ENCODE peak calls at places on chromosomes 11 and 22, in nine cellular contexts. V, L, P, D, J, F, R, N and Z are unnamed samples.
A peak's percentile ranks its signal among the peaks of the same experiment; 100 is the strongest.

GRCh38 chr11:60336767-60337391 is 9.8 kb downstream of the MS4A6E start:
- DNase-seq in V (no peak), L (no peak), P (no peak), D (no peak), J (no peak), F (no peak), R (peak; percentile 55), N (no peak), Z (no peak)

GRCh38 chr22:33357894-33358440 is 299.8 kb upstream of the SYN3 start:
- DNase-seq in V (no peak), L (no peak), P (no peak), D (no peak), J (no peak), F (no peak), R (no peak), N (no peak), Z (no peak)

GRCh38 chr11:2209370-2209801 is 37.8 kb upstream of the TH start:
- DNase-seq in V (no peak), L (no peak), P (no peak), D (no peak), J (peak; percentile 20), F (no peak), R (no peak), N (no peak), Z (no peak)

GRCh38 chr11:73410627-73411026 is 34.4 kb downstream of the RELT start:
- DNase-seq in V (no peak), L (no peak), P (no peak), D (no peak), J (no peak), F (no peak), R (no peak), N (no peak), Z (no peak)

GRCh38 chr11:61958590-61958989 is 8.4 kb downstream of the BEST1 start:
- DNase-seq in V (no peak), L (no peak), P (no peak), D (no peak), J (no peak), F (no peak), R (no peak), N (no peak), Z (no peak)

GRCh38 chr22:46830001-46830715 is 67.7 kb downstream of the TBC1D22A start:
- DNase-seq in V (peak; percentile 43), L (no peak), P (no peak), D (no peak), J (peak; percentile 61), F (no peak), R (no peak), N (no peak), Z (no peak)

GRCh38 chr11:120547301-120547700 is 35.8 kb downstream of the GRIK4 start:
- DNase-seq in V (no peak), L (no peak), P (no peak), D (no peak), J (no peak), F (no peak), R (no peak), N (no peak), Z (no peak)

GRCh38 chr22:43827926-43828710 is 16.0 kb upstream of the EFCAB6 start:
- DNase-seq in V (no peak), L (no peak), P (no peak), D (no peak), J (no peak), F (no peak), R (no peak), N (no peak), Z (no peak)

GRCh38 chr11:69398529-69399492 is 82.7 kb upstream of the LINC01488 start:
- DNase-seq in V (no peak), L (peak; percentile 62), P (no peak), D (no peak), J (no peak), F (no peak), R (no peak), N (no peak), Z (peak; percentile 33)

GRCh38 chr22:41382610-41383009 is 868 bp downstream of the TEF start:
- DNase-seq in V (no peak), L (no peak), P (no peak), D (no peak), J (no peak), F (no peak), R (no peak), N (no peak), Z (no peak)

GRCh38 chr11:74696932-74697687 is 34.1 kb downstream of the CHRDL2 start:
- DNase-seq in V (peak; percentile 56), L (peak; percentile 29), P (peak; percentile 26), D (no peak), J (no peak), F (no peak), R (no peak), N (no peak), Z (peak; percentile 73)

GRCh38 chr11:45026835-45027234 is 76.2 kb upstream of the TP53I11 start:
- DNase-seq in V (no peak), L (no peak), P (no peak), D (no peak), J (peak; percentile 28), F (no peak), R (no peak), N (no peak), Z (no peak)

GRCh38 chr11:112320668-112321067 is 60.0 kb upstream of the PLET1 start:
- DNase-seq in V (no peak), L (peak; percentile 44), P (peak; percentile 32), D (no peak), J (no peak), F (no peak), R (no peak), N (no peak), Z (no peak)

GRCh38 chr11:29119691-29120328 is 897.0 kb downstream of the KCNA4 start:
- DNase-seq in V (peak; percentile 28), L (no peak), P (no peak), D (no peak), J (no peak), F (peak; percentile 71), R (no peak), N (no peak), Z (no peak)

GRCh38 chr11:80167766-80168165 is 726.9 kb upstream of the TENM4 start:
- DNase-seq in V (no peak), L (no peak), P (no peak), D (no peak), J (no peak), F (no peak), R (no peak), N (no peak), Z (peak; percentile 34)

GRCh38 chr22:29393019-29393608 is 4.7 kb upstream of the AP1B1 start:
- DNase-seq in V (no peak), L (no peak), P (no peak), D (no peak), J (no peak), F (no peak), R (no peak), N (no peak), Z (no peak)

GRCh38 chr22:27456696-27457503 is 344.7 kb downstream of the MN1 start:
- DNase-seq in V (peak; percentile 44), L (no peak), P (no peak), D (no peak), J (no peak), F (no peak), R (no peak), N (no peak), Z (no peak)

GRCh38 chr11:60282291-60282690 is 1.8 kb downstream of the MS4A4A start:
- DNase-seq in V (no peak), L (no peak), P (no peak), D (no peak), J (no peak), F (no peak), R (no peak), N (no peak), Z (no peak)

GRCh38 chr22:41540365-41540764 is 3.9 kb downstream of the POLR3H start:
- DNase-seq in V (no peak), L (no peak), P (no peak), D (no peak), J (no peak), F (no peak), R (no peak), N (no peak), Z (no peak)

GRCh38 chr11:101003468-101003867 is 126.1 kb downstream of the PGR start:
- DNase-seq in V (peak; percentile 1), L (no peak), P (peak; percentile 9), D (no peak), J (peak; percentile 1), F (no peak), R (no peak), N (peak; percentile 18), Z (peak; percentile 38)

GRCh38 chr11:76201672-76202412 is 4.5 kb downstream of the WNT11 start:
- DNase-seq in V (no peak), L (no peak), P (no peak), D (no peak), J (no peak), F (no peak), R (no peak), N (no peak), Z (no peak)
- TF ChIP-seq REST in V (no peak), L (no peak), P (no peak), D (no peak), J (no peak), F (no peak), R (no peak), N (no peak), Z (no peak)

DNA sequence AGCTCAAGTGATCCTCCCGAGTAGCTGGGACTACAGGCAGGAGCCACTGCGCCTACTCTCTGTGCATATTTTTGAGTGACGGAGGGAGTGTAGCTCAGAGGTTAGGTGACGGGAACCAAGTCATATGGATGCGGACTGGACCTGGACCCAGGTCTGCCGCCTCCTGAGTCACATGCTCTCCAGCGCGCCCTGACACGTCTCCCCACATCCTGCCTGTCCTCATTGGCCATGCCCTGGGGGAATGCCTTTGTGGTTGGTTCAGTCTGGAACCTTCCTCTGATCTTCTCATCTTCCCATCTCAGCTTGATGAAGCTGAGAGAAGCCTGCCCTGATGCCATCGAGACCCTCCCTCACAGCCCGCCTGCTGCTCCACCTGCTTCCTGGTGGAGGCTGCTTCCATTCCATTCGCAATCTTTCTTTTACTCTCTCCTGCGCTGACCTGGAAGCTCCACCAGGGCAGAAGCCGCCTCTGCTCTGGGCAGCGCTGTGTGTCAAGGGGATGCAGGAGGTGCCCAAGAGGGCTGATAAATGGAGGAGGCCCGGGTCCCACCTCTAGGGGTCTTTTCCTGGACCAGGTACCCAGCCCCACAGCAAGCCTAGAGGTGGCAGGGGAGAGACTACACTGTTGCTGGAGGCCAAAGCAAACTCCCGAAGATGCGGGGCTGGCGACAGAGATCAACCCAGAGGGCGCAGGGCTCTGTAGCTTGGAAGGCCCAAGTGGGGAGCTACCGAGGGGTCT is 13.9 kb upstream of the BAIAP2L2 start:
- DNase-seq in V (no peak), L (no peak), P (no peak), D (no peak), J (no peak), F (no peak), R (no peak), N (no peak), Z (peak; percentile 78)
- H3K27ac ChIP-seq in V (no peak overlapping the region), L (no peak overlapping the region), P (no peak overlapping the region), D (no peak overlapping the region), J (no peak overlapping the region), F (no peak overlapping the region), R (no peak overlapping the region), N (no peak overlapping the region), Z (no peak overlapping the region)

GRCh38 chr11:119258983-119259382 is 52.8 kb downstream of the CBL start:
- DNase-seq in V (no peak), L (no peak), P (no peak), D (peak; percentile 28), J (no peak), F (no peak), R (no peak), N (no peak), Z (no peak)
- TF ChIP-seq REST in V (no peak), L (no peak), P (no peak), D (no peak), J (no peak), F (no peak), R (no peak), N (no peak), Z (no peak)

GRCh38 chr11:46377831-46378230 is 3.6 kb upstream of the MDK start:
- DNase-seq in V (no peak), L (no peak), P (no peak), D (no peak), J (no peak), F (no peak), R (no peak), N (no peak), Z (no peak)
- H3K27ac ChIP-seq in V (no peak overlapping the region), L (no peak overlapping the region), P (no peak overlapping the region), D (no peak overlapping the region), J (no peak overlapping the region), F (no peak overlapping the region), R (no peak overlapping the region), N (no peak overlapping the region), Z (no peak overlapping the region)